ENCODE peak calls at places on chromosomes 16 and 17, in seven cellular contexts. One of them, this sample, is unnamed.

GRCh38 chr16:84270071-84270470 is 24.6 kb upstream of the WFDC1 start:
- DNase-seq in SK-N-DZ: no peak
- DNase-seq in ovary: no peak
- DNase-seq in HAP-1: no peak
- DNase-seq in HCT116: no peak
- DNase-seq in fibroblast of the aortic adventitia: no peak
- DNase-seq in CD4-positive, alpha-beta memory T cell: no peak
- DNase-seq in this sample: no peak

GRCh38 chr17:80468222-80468621 is 8.2 kb downstream of the NPTX1 start:
- DNase-seq in SK-N-DZ: no peak
- DNase-seq in ovary: no peak
- DNase-seq in HAP-1: no peak
- DNase-seq in HCT116: no peak
- DNase-seq in fibroblast of the aortic adventitia: no peak
- DNase-seq in CD4-positive, alpha-beta memory T cell: no peak
- DNase-seq in this sample: peak

GRCh38 chr17:3641717-3642486 is 5.3 kb downstream of the CTNS start:
- DNase-seq in SK-N-DZ: no peak
- DNase-seq in ovary: no peak
- DNase-seq in HAP-1: no peak
- DNase-seq in HCT116: no peak
- DNase-seq in fibroblast of the aortic adventitia: no peak
- DNase-seq in CD4-positive, alpha-beta memory T cell: no peak
- DNase-seq in this sample: no peak

GRCh38 chr16:24689128-24689527 is 40.3 kb upstream of the TNRC6A start:
- DNase-seq in SK-N-DZ: peak
- DNase-seq in ovary: no peak
- DNase-seq in HAP-1: peak
- DNase-seq in HCT116: peak
- DNase-seq in fibroblast of the aortic adventitia: peak
- DNase-seq in CD4-positive, alpha-beta memory T cell: no peak
- DNase-seq in this sample: peak

GRCh38 chr17:31216053-31216751 is 80.8 kb downstream of the OMG start:
- DNase-seq in SK-N-DZ: peak
- DNase-seq in ovary: no peak
- DNase-seq in HAP-1: peak
- DNase-seq in HCT116: peak
- DNase-seq in fibroblast of the aortic adventitia: peak
- DNase-seq in CD4-positive, alpha-beta memory T cell: no peak
- DNase-seq in this sample: no peak

GRCh38 chr17:4498461-4499397 is at the start of gene SPNS2:
- DNase-seq in SK-N-DZ: peak
- DNase-seq in ovary: peak
- DNase-seq in HAP-1: peak
- DNase-seq in HCT116: no peak
- DNase-seq in fibroblast of the aortic adventitia: no peak
- DNase-seq in CD4-positive, alpha-beta memory T cell: peak
- DNase-seq in this sample: peak

GRCh38 chr17:77769215-77769614 is 189.3 kb upstream of the TNRC6C start:
- DNase-seq in SK-N-DZ: no peak
- DNase-seq in ovary: no peak
- DNase-seq in HAP-1: no peak
- DNase-seq in HCT116: no peak
- DNase-seq in fibroblast of the aortic adventitia: no peak
- DNase-seq in CD4-positive, alpha-beta memory T cell: no peak
- DNase-seq in this sample: no peak

GRCh38 chr17:3695129-3695722 is 729 bp downstream of the P2RX5 start:
- DNase-seq in SK-N-DZ: no peak
- DNase-seq in ovary: no peak
- DNase-seq in HAP-1: no peak
- DNase-seq in HCT116: no peak
- DNase-seq in fibroblast of the aortic adventitia: no peak
- DNase-seq in CD4-positive, alpha-beta memory T cell: no peak
- DNase-seq in this sample: no peak

GRCh38 chr16:74290356-74290755 is 6.3 kb upstream of the PSMD7 start:
- DNase-seq in SK-N-DZ: no peak
- DNase-seq in ovary: no peak
- DNase-seq in HAP-1: no peak
- DNase-seq in HCT116: no peak
- DNase-seq in fibroblast of the aortic adventitia: no peak
- DNase-seq in CD4-positive, alpha-beta memory T cell: no peak
- DNase-seq in this sample: no peak

GRCh38 chr17:30520436-30520835 is 43.2 kb downstream of the GOSR1 start:
- DNase-seq in SK-N-DZ: no peak
- DNase-seq in ovary: no peak
- DNase-seq in HAP-1: no peak
- DNase-seq in HCT116: no peak
- DNase-seq in fibroblast of the aortic adventitia: peak
- DNase-seq in CD4-positive, alpha-beta memory T cell: no peak
- DNase-seq in this sample: no peak

GRCh38 chr16:75820672-75821071 is 94.4 kb upstream of the CPHXL start:
- DNase-seq in SK-N-DZ: no peak
- DNase-seq in ovary: no peak
- DNase-seq in HAP-1: no peak
- DNase-seq in HCT116: no peak
- DNase-seq in fibroblast of the aortic adventitia: no peak
- DNase-seq in CD4-positive, alpha-beta memory T cell: no peak
- DNase-seq in this sample: no peak

GRCh38 chr17:77783991-77784820 is 174.3 kb upstream of the TNRC6C start:
- DNase-seq in SK-N-DZ: no peak
- DNase-seq in ovary: no peak
- DNase-seq in HAP-1: no peak
- DNase-seq in HCT116: no peak
- DNase-seq in fibroblast of the aortic adventitia: no peak
- DNase-seq in CD4-positive, alpha-beta memory T cell: peak
- DNase-seq in this sample: no peak

GRCh38 chr16:87740909-87741424 is 24.8 kb downstream of the KLHDC4 start:
- DNase-seq in SK-N-DZ: no peak
- DNase-seq in ovary: peak
- DNase-seq in HAP-1: no peak
- DNase-seq in HCT116: no peak
- DNase-seq in fibroblast of the aortic adventitia: peak
- DNase-seq in CD4-positive, alpha-beta memory T cell: no peak
- DNase-seq in this sample: peak

GRCh38 chr16:9372934-9373890 is 281.8 kb downstream of the HAPSTR1 start:
- DNase-seq in SK-N-DZ: no peak
- DNase-seq in ovary: no peak
- DNase-seq in HAP-1: no peak
- DNase-seq in HCT116: no peak
- DNase-seq in fibroblast of the aortic adventitia: no peak
- DNase-seq in CD4-positive, alpha-beta memory T cell: no peak
- DNase-seq in this sample: peak

GRCh38 chr16:88063201-88063773 is 112.1 kb downstream of the BANP start:
- DNase-seq in SK-N-DZ: no peak
- DNase-seq in ovary: peak
- DNase-seq in HAP-1: no peak
- DNase-seq in HCT116: peak
- DNase-seq in fibroblast of the aortic adventitia: peak
- DNase-seq in CD4-positive, alpha-beta memory T cell: no peak
- DNase-seq in this sample: peak

GRCh38 chr16:58102665-58103427 is 26.3 kb downstream of the CFAP20 start:
- DNase-seq in SK-N-DZ: peak
- DNase-seq in ovary: no peak
- DNase-seq in HAP-1: no peak
- DNase-seq in HCT116: no peak
- DNase-seq in fibroblast of the aortic adventitia: no peak
- DNase-seq in CD4-positive, alpha-beta memory T cell: no peak
- DNase-seq in this sample: no peak

GRCh38 chr17:40936976-40937375 is 470 bp downstream of the KRT23 start:
- DNase-seq in SK-N-DZ: no peak
- DNase-seq in ovary: no peak
- DNase-seq in HAP-1: no peak
- DNase-seq in HCT116: no peak
- DNase-seq in fibroblast of the aortic adventitia: no peak
- DNase-seq in CD4-positive, alpha-beta memory T cell: no peak
- DNase-seq in this sample: no peak

GRCh38 chr16:79492036-79492435 is 108.5 kb downstream of the MAF start:
- DNase-seq in SK-N-DZ: no peak
- DNase-seq in ovary: no peak
- DNase-seq in HAP-1: no peak
- DNase-seq in HCT116: no peak
- DNase-seq in fibroblast of the aortic adventitia: no peak
- DNase-seq in CD4-positive, alpha-beta memory T cell: no peak
- DNase-seq in this sample: no peak

GRCh38 chr16:21101631-21102420 is 48.8 kb downstream of the DNAH3 start:
- DNase-seq in SK-N-DZ: no peak
- DNase-seq in ovary: no peak
- DNase-seq in HAP-1: no peak
- DNase-seq in HCT116: peak
- DNase-seq in fibroblast of the aortic adventitia: peak
- DNase-seq in CD4-positive, alpha-beta memory T cell: no peak
- DNase-seq in this sample: no peak

GRCh38 chr16:117381-118365 is 20.8 kb downstream of the NPRL3 start:
- DNase-seq in SK-N-DZ: peak
- DNase-seq in ovary: no peak
- DNase-seq in HAP-1: peak
- DNase-seq in HCT116: peak
- DNase-seq in fibroblast of the aortic adventitia: peak
- DNase-seq in CD4-positive, alpha-beta memory T cell: peak
- DNase-seq in this sample: no peak

GRCh38 chr17:76586741-76587487 is 1.3 kb upstream of the ST6GALNAC2 start:
- DNase-seq in SK-N-DZ: peak
- DNase-seq in ovary: no peak
- DNase-seq in HAP-1: no peak
- DNase-seq in HCT116: no peak
- DNase-seq in fibroblast of the aortic adventitia: no peak
- DNase-seq in CD4-positive, alpha-beta memory T cell: no peak
- DNase-seq in this sample: no peak

GRCh38 chr16:11964761-11965539 is at the start of gene TNFRSF17:
- DNase-seq in SK-N-DZ: no peak
- DNase-seq in ovary: no peak
- DNase-seq in HAP-1: no peak
- DNase-seq in HCT116: no peak
- DNase-seq in fibroblast of the aortic adventitia: no peak
- DNase-seq in CD4-positive, alpha-beta memory T cell: no peak
- DNase-seq in this sample: no peak

GRCh38 chr17:8015236-8015956 is 13.0 kb downstream of the GUCY2D start:
- DNase-seq in SK-N-DZ: no peak
- DNase-seq in ovary: no peak
- DNase-seq in HAP-1: no peak
- DNase-seq in HCT116: no peak
- DNase-seq in fibroblast of the aortic adventitia: no peak
- DNase-seq in CD4-positive, alpha-beta memory T cell: no peak
- DNase-seq in this sample: no peak

GRCh38 chr17:21360048-21360447 is 16.1 kb upstream of the KCNJ12 start:
- DNase-seq in SK-N-DZ: no peak
- DNase-seq in ovary: no peak
- DNase-seq in HAP-1: no peak
- DNase-seq in HCT116: no peak
- DNase-seq in fibroblast of the aortic adventitia: no peak
- DNase-seq in CD4-positive, alpha-beta memory T cell: no peak
- DNase-seq in this sample: no peak

GRCh38 chr17:50604470-50604869 is 30.2 kb upstream of the ABCC3 start:
- DNase-seq in SK-N-DZ: no peak
- DNase-seq in ovary: peak
- DNase-seq in HAP-1: no peak
- DNase-seq in HCT116: no peak
- DNase-seq in fibroblast of the aortic adventitia: peak
- DNase-seq in CD4-positive, alpha-beta memory T cell: no peak
- DNase-seq in this sample: no peak

GRCh38 chr17:42894283-42895184 is 6.1 kb upstream of the G6PC1 start:
- DNase-seq in SK-N-DZ: no peak
- DNase-seq in ovary: no peak
- DNase-seq in HAP-1: no peak
- DNase-seq in HCT116: no peak
- DNase-seq in fibroblast of the aortic adventitia: no peak
- DNase-seq in CD4-positive, alpha-beta memory T cell: no peak
- DNase-seq in this sample: no peak

GRCh38 chr17:4417129-4417667 is 16.5 kb upstream of the SPNS3 start:
- DNase-seq in SK-N-DZ: no peak
- DNase-seq in ovary: no peak
- DNase-seq in HAP-1: no peak
- DNase-seq in HCT116: no peak
- DNase-seq in fibroblast of the aortic adventitia: no peak
- DNase-seq in CD4-positive, alpha-beta memory T cell: no peak
- DNase-seq in this sample: no peak

GRCh38 chr17:55005520-55005919 is 37.0 kb downstream of the STXBP4 start:
- DNase-seq in SK-N-DZ: peak
- DNase-seq in ovary: no peak
- DNase-seq in HAP-1: peak
- DNase-seq in HCT116: peak
- DNase-seq in fibroblast of the aortic adventitia: peak
- DNase-seq in CD4-positive, alpha-beta memory T cell: no peak
- DNase-seq in this sample: no peak

GRCh38 chr16:2953706-2954105 is 10.4 kb upstream of the KREMEN2 start:
- DNase-seq in SK-N-DZ: peak
- DNase-seq in ovary: no peak
- DNase-seq in HAP-1: no peak
- DNase-seq in HCT116: no peak
- DNase-seq in fibroblast of the aortic adventitia: no peak
- DNase-seq in CD4-positive, alpha-beta memory T cell: peak
- DNase-seq in this sample: no peak

GRCh38 chr16:20504418-20504817 is 53.1 kb downstream of the ACSM2A start:
- DNase-seq in SK-N-DZ: no peak
- DNase-seq in ovary: no peak
- DNase-seq in HAP-1: no peak
- DNase-seq in HCT116: no peak
- DNase-seq in fibroblast of the aortic adventitia: no peak
- DNase-seq in CD4-positive, alpha-beta memory T cell: no peak
- DNase-seq in this sample: no peak